ENCODE peak calls at places on chromosomes 3 and 15, in four cellular contexts. G, I, T and B are unnamed samples.

GRCh38 chr3:183812746-183813445 is 12.5 kb downstream of the MAP6D1 start:
- DNase-seq in G (no peak), T (no peak), I (peak), B (no peak)

GRCh38 chr3:123202451-123202850 is 708 bp downstream of the SEC22A start:
- DNase-seq in G (no peak), T (no peak), I (no peak), B (no peak)

GRCh38 chr3:45366305-45366704 is 22.1 kb upstream of the LARS2 start:
- DNase-seq in G (no peak), I (no peak), T (no peak), B (no peak)

GRCh38 chr15:65902373-65902772 is 33.1 kb downstream of the RAB11A start:
- DNase-seq in T (peak), G (no peak), I (peak), B (no peak)

GRCh38 chr3:66904816-66905543 is 93.1 kb upstream of the KBTBD8 start:
- DNase-seq in T (no peak), G (no peak), I (no peak), B (no peak)

GRCh38 chr3:66740260-66740659 is 239.4 kb upstream of the LRIG1 start:
- DNase-seq in T (no peak), I (no peak), G (no peak), B (no peak)

GRCh38 chr15:67335534-67336222 is 81.1 kb downstream of the IQCH start:
- DNase-seq in T (no peak), I (no peak), G (no peak), B (no peak)

GRCh38 chr15:63186065-63186464 is 3.3 kb upstream of the RAB8B start:
- DNase-seq in T (no peak), G (no peak), I (no peak), B (no peak)

GRCh38 chr15:34773916-34774315 is 19.1 kb upstream of the GJD2 start:
- DNase-seq in G (no peak), I (no peak), T (no peak), B (no peak)

GRCh38 chr3:143207338-143207961 is 87.9 kb downstream of the CHST2 start:
- DNase-seq in I (no peak), T (no peak), G (no peak), B (no peak)

GRCh38 chr15:101442272-101442671 is 47.2 kb downstream of the PCSK6 start:
- DNase-seq in T (no peak), I (no peak), G (no peak), B (no peak)

GRCh38 chr3:106635271-106635670 is 742.0 kb upstream of the CCDC54 start:
- DNase-seq in G (no peak), I (no peak), T (no peak), B (no peak)

GRCh38 chr3:10594915-10595314 is 89.5 kb upstream of the ATP2B2 start:
- DNase-seq in G (peak), T (no peak), I (no peak), B (no peak)

GRCh38 chr3:6825527-6825926 is 35.4 kb upstream of the GRM7 start:
- DNase-seq in I (peak), T (no peak), G (no peak), B (no peak)

GRCh38 chr15:79431636-79432344 is at the start of gene MINAR1:
- DNase-seq in T (no peak), G (no peak), I (no peak), B (no peak)

GRCh38 chr15:64739216-64739976 is 36.0 kb downstream of the RBPMS2 start:
- DNase-seq in T (peak), G (no peak), I (no peak), B (no peak)

GRCh38 chr15:67067161-67067853 is 1.9 kb downstream of the SMAD3 start:
- DNase-seq in T (no peak), G (no peak), I (peak), B (no peak)

GRCh38 chr3:157094751-157095480 is 65.0 kb downstream of the CCNL1 start:
- DNase-seq in T (no peak), G (no peak), I (no peak), B (no peak)

GRCh38 chr15:66459818-66460615 is 37.5 kb downstream of the SNAPC5 start:
- DNase-seq in I (no peak), T (no peak), G (no peak), B (no peak)

GRCh38 chr3:65052101-65052500 is 364.3 kb upstream of the ADAMTS9 start:
- DNase-seq in T (no peak), G (no peak), I (no peak), B (no peak)

GRCh38 chr15:98304366-98304765 is 343.9 kb downstream of the ARRDC4 start:
- DNase-seq in I (no peak), G (no peak), T (no peak), B (no peak)

GRCh38 chr15:66883322-66883911 is 181.4 kb downstream of the SMAD6 start:
- DNase-seq in T (peak), G (no peak), I (peak), B (peak)

GRCh38 chr3:66912306-66912705 is 85.8 kb upstream of the KBTBD8 start:
- DNase-seq in T (no peak), I (no peak), G (no peak), B (no peak)

GRCh38 chr3:143362115-143362992 is 242.8 kb downstream of the CHST2 start:
- DNase-seq in T (no peak), I (no peak), G (no peak), B (no peak)

GRCh38 chr3:123341871-123342630 is 106.8 kb downstream of the ADCY5 start:
- DNase-seq in G (no peak), T (peak), I (no peak), B (no peak)

GRCh38 chr3:190024912-190025311 is 95.8 kb downstream of the P3H2 start:
- DNase-seq in G (no peak), I (no peak), T (no peak), B (no peak)

GRCh38 chr3:136653628-136654027 is 98.5 kb downstream of the STAG1 start:
- DNase-seq in G (no peak), I (no peak), T (no peak), B (no peak)

GRCh38 chr15:68271854-68272471 is 5.6 kb upstream of the FEM1B start:
- DNase-seq in I (peak), G (no peak), T (no peak), B (no peak)

GRCh38 chr3:64027708-64028107 is 4.4 kb upstream of the PSMD6 start:
- DNase-seq in I (no peak), T (no peak), G (no peak), B (no peak)

GRCh38 chr15:65914981-65915925 is 46.0 kb downstream of the RAB11A start:
- DNase-seq in I (no peak), G (no peak), T (no peak), B (no peak)

GRCh38 chr15:75213212-75213767 is 11.6 kb downstream of the C15orf39 start:
- DNase-seq in T (no peak), G (no peak), I (no peak), B (no peak)

GRCh38 chr3:87626471-87626995 is 350.1 kb upstream of the POU1F1 start:
- DNase-seq in G (no peak), I (no peak), T (no peak), B (no peak)

GRCh38 chr3:110414851-110415250 is 656.8 kb upstream of the NECTIN3 start:
- DNase-seq in T (no peak), G (no peak), I (no peak), B (no peak)

GRCh38 chr15:58503139-58504027 is 71.6 kb downstream of the LIPC start:
- DNase-seq in G (no peak), I (peak), T (no peak), B (no peak)

GRCh38 chr3:16808393-16809107 is 76.2 kb upstream of the PLCL2 start:
- DNase-seq in I (no peak), T (no peak), G (peak), B (no peak)
- TF ChIP-seq CTCF in I (no peak), T (no peak), G (peak), B (peak)

DNA sequence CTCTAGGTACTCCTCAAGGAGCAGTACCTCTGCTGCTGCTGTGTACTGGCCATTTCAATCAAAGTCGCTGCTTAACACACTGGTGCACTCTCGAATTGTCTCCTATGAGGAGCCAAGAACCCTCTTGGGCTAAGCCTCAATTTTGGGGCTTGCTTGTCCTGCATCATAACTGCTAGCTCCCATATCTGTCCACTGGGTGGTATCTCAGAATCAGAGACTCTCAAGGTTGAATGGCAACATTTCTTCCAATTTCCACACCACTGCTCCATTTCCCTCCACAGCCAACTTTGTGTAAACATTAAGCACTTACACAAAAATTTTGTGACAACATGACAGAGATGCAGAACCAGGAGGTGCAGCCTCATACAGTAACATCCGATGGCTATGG is 82.4 kb downstream of the XXYLT1 start:
- DNase-seq in I (no peak), G (no peak), T (peak), B (no peak)
- TF ChIP-seq CTCF in I (no peak), G (no peak), T (no peak), B (peak)

GRCh38 chr3:108383306-108383705 is 87.0 kb downstream of the HHLA2 start:
- DNase-seq in T (no peak), I (no peak), G (no peak), B (no peak)
- TF ChIP-seq CTCF in T (no peak), I (no peak), G (no peak), B (no peak)

GRCh38 chr3:161854232-161854771 is 357.7 kb downstream of the OTOL1 start:
- DNase-seq in I (no peak), T (no peak), G (no peak), B (no peak)
- TF ChIP-seq CTCF in I (no peak), T (no peak), G (no peak), B (peak)

GRCh38 chr15:33007295-33007855 is 187.1 kb downstream of the FMN1 start:
- DNase-seq in T (no peak), I (no peak), G (no peak), B (no peak)
- TF ChIP-seq CTCF in T (no peak), I (no peak), G (no peak), B (peak)

GRCh38 chr15:84654689-84655453 is 788 bp upstream of the WDR73 start:
- DNase-seq in I (peak), T (peak), G (peak), B (no peak)
- TF ChIP-seq CTCF in I (no peak), T (peak), G (peak), B (peak)

GRCh38 chr3:86180696-86181095 is 810.3 kb downstream of the VGLL3 start:
- DNase-seq in I (no peak), G (no peak), T (no peak), B (no peak)
- TF ChIP-seq CTCF in I (no peak), G (no peak), T (no peak), B (peak)

GRCh38 chr3:152835311-152836102 is 576 bp downstream of the P2RY1 start:
- DNase-seq in I (peak), T (peak), G (no peak), B (no peak)
- TF ChIP-seq CTCF in I (no peak), T (peak), G (no peak), B (peak)